ENCODE peak calls at places on chromosomes 7 and 10, in ten cellular contexts. G is HCT116, F is ovary, X is adrenal gland, R is sigmoid colon, B is right lobe of liver, K is suprapubic skin, Y is body of pancreas, E is A549, W is IMR-90. U is an unnamed sample. For H3K4me1, the result is how much of the 10 kb centered on the place peaks cover.

GRCh38 chr7:157497367-157497743 is 160.6 kb downstream of the DNAJB6 start:
- DNase-seq in G (no peak), F (no peak), X (no peak), R (no peak), B (no peak), K (no peak), Y (no peak), E (no peak), W (no peak), U (no peak)

GRCh38 chr10:102814456-102814871 is 22.7 kb downstream of the CYP17A1 start:
- DNase-seq in G (no peak), F (no peak), X (peak), R (no peak), B (no peak), K (no peak), Y (peak), E (no peak), W (peak), U (no peak)

GRCh38 chr10:5583525-5584175 is 58.9 kb downstream of the CALML3 start:
- DNase-seq in G (no peak), F (no peak), X (no peak), R (peak), B (no peak), K (no peak), Y (peak), E (no peak), W (no peak), U (peak)

GRCh38 chr7:142298631-142299030 is 40.8 kb upstream of the PRSS58 start:
- DNase-seq in G (no peak), F (no peak), X (no peak), R (no peak), B (no peak), K (no peak), Y (no peak), E (no peak), W (no peak), U (peak)

GRCh38 chr7:16945372-16945771 is 63.6 kb upstream of the AGR3 start:
- DNase-seq in G (no peak), F (no peak), X (no peak), R (no peak), B (no peak), K (no peak), Y (no peak), E (no peak), W (no peak), U (no peak)

GRCh38 chr10:117461766-117462423 is 80.7 kb upstream of the EMX2 start:
- DNase-seq in G (peak), F (no peak), X (peak), R (peak), B (no peak), K (peak), Y (no peak), E (peak), W (peak), U (peak)

GRCh38 chr10:78551184-78552005 is 517.4 kb upstream of the ZMIZ1 start:
- DNase-seq in G (no peak), F (no peak), X (no peak), R (no peak), B (no peak), K (no peak), Y (no peak), E (no peak), W (no peak), U (no peak)

GRCh38 chr7:127330070-127330469 is 62.4 kb downstream of the ZNF800 start:
- DNase-seq in G (no peak), F (no peak), X (no peak), R (no peak), B (no peak), K (no peak), Y (no peak), E (no peak), W (no peak), U (no peak)

GRCh38 chr10:43234471-43235041 is 32.3 kb downstream of the RASGEF1A start:
- DNase-seq in G (no peak), F (peak), X (peak), R (peak), B (peak), K (peak), Y (peak), E (no peak), W (no peak), U (peak)

GRCh38 chr7:45129906-45130305 is 18.4 kb upstream of the TBRG4 start:
- DNase-seq in G (no peak), F (no peak), X (no peak), R (no peak), B (no peak), K (no peak), Y (no peak), E (no peak), W (no peak), U (no peak)
- H3K27ac ChIP-seq in G (no peak), F (no peak), X (no peak), R (no peak), B (no peak), K (no peak), Y (no peak), E (no peak), W (no peak), U (no peak)

GRCh38 chr10:14584643-14585042 is 190.1 kb downstream of the FAM107B start:
- DNase-seq in G (no peak), F (no peak), X (no peak), R (no peak), B (no peak), K (no peak), Y (no peak), E (no peak), W (no peak), U (no peak)
- TF ChIP-seq POLR2A in G (no peak), F (no peak), X (no peak), R (no peak), B (no peak), K (no peak), Y (no peak), E (no peak), W (no peak), U (no peak)

GRCh38 chr10:103916901-103917300 is 1.1 kb downstream of the STN1 start:
- DNase-seq in G (no peak), F (no peak), X (no peak), R (no peak), B (no peak), K (no peak), Y (peak), E (no peak), W (no peak), U (no peak)

GRCh38 chr10:103918053-103918846 is at the start of gene STN1:
- DNase-seq in G (peak), F (peak), X (peak), R (peak), B (peak), K (peak), Y (peak), E (peak), W (peak), U (peak)

GRCh38 chr10:103917326-103918052 is 495 bp downstream of the STN1 start:
- DNase-seq in G (no peak), F (no peak), X (peak), R (peak), B (no peak), K (peak), Y (peak), E (peak), W (peak), U (no peak)

GRCh38 chr10:103915794-103916193 is 2.2 kb downstream of the STN1 start:
- DNase-seq in G (no peak), F (no peak), X (no peak), R (no peak), B (no peak), K (no peak), Y (peak), E (no peak), W (no peak), U (no peak)

DNA sequence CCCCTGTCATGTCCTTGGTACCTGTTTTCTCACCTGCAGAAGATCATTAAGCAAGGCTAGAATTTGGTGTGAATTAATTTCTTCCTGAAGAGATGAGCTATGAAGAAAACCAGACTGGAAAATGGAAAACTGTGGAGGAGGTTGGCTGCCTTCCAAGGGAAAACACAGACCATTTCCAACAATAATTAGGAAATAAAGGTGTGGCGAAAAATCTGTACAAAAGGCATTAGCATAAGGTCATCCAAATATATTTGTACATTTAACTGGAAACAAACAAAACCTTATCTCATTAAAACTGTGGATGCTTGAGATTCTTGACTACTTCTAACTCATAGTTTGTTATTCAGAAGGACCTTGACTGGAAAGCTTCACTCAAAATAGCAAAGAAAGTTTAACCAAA is 1.7 kb downstream of the STN1 start:
- DNase-seq in G (no peak), F (no peak), X (no peak), R (no peak), B (no peak), K (no peak), Y (no peak), E (no peak), W (peak), U (no peak)
- H3K4me1 ChIP-seq in G (under half), F (under half), X (under half), R (under half), B (under half), K (under half), Y (under half), E (under half), W (under half), U (half or more)

GRCh38 chr7:44046321-44047061 is 2.0 kb downstream of the DBNL start:
- DNase-seq in G (no peak), F (peak), X (no peak), R (peak), B (no peak), K (peak), Y (no peak), E (no peak), W (no peak), U (no peak)
- H3K27ac ChIP-seq in G (no peak), F (no peak), X (peak), R (no peak), B (peak), K (no peak), Y (no peak), E (no peak), W (no peak), U (peak)

GRCh38 chr10:12348870-12349627 is at the start of gene CAMK1D:
- DNase-seq in G (no peak), F (peak), X (peak), R (peak), B (peak), K (peak), Y (peak), E (peak), W (peak), U (peak)
- TF ChIP-seq POLR2A in G (no peak), F (no peak), X (peak), R (peak), B (no peak), K (peak), Y (peak), E (peak), W (peak), U (peak)

DNA sequence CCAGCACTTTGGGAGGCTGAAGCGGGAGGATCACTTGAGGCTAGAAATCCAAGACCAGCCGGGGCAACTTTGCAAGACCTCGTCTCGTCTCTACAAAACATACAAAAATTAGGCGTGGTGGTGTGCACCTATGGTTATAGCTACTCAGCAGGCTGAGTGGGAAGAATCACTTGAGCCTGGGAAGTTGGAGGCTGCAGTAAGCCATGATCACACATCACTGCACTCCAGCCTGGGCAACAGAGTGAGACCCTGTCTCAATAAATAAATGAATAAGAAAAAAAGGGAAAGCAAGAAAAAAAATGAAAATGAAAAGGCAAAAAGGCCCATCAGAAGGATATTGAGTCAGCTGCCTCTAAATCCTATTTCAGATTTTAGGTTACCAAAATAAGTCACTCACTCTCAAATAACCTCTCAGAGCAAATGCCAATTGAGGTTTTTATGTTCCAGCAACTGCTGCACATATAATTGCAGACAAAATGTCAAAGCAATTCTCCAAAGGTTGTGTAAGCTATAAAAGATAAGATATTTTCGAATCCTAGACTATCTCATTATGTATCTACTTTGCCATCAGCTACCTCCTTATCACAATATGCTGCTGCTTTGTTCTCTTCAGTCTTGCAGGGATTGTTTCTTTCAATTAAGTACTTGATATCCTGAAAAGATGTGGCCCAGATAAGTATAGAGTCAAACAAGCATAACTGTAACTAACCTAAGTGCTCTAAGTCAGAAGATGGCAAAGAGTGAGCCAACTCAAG is 4.7 kb downstream of the BAZ1B start:
- DNase-seq in G (no peak), F (no peak), X (no peak), R (no peak), B (no peak), K (peak), Y (no peak), E (no peak), W (no peak), U (no peak)
- H3K4me1 ChIP-seq in G (under half), F (under half), X (under half), R (under half), B (under half), K (under half), Y (under half), E (under half), W (under half), U (under half)

GRCh38 chr10:22244855-22245254 is 27.0 kb upstream of the EBLN1 start:
- DNase-seq in G (no peak), F (no peak), X (no peak), R (no peak), B (no peak), K (no peak), Y (no peak), E (no peak), W (no peak), U (no peak)
- H3K27ac ChIP-seq in G (no peak), F (no peak), X (no peak), R (no peak), B (no peak), K (no peak), Y (no peak), E (peak), W (no peak), U (no peak)

DNA sequence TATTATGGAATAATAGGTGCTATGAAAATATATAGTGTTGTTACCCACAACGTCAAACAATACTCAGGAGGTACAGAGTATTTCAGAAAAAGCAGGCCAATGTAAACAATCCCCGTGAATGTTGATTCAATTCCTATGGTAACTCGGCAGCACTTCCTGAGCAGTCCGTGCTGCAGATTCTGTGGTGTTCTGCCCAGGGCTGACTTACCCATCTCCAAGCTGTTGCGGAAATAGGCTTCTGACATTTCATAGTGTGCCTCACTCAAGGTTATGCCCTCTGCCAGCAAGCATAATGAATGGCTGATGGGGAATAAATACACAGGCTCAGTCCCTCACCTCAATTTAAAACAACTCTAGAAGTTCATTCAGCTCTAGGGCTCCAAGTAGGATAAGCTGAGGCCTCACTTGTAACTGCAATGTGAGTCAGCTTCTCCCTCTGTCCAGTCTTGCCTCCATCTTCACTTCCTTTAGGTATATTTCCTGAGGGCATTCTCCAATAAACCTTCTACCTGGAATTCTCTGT is 177.6 kb downstream of the GNAI1 start:
- DNase-seq in G (no peak), F (no peak), X (peak), R (no peak), B (no peak), K (no peak), Y (peak), E (peak), W (peak), U (no peak)
- TF ChIP-seq POLR2A in G (no peak), F (no peak), X (no peak), R (no peak), B (no peak), K (no peak), Y (no peak), E (no peak), W (no peak), U (no peak)

DNA sequence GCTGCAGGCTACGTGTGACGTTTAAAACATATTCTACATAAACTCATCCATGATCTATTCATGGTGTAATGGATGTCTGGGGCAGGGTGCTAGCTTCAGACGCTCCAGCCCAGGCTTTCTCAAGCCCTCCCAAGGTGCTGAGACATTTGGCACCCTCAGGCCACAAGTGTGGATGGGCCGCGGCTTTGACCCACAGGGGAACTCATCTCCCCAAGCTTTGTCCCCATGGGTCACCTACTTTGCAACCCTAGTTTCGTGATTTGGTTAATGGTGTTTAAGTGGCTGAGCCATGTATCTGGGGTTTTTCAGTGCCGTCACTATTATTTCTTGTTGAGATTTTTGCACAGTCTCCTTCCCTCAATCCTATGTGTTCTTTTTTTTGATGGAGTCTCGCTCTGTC is 66.0 kb downstream of the GRK5 start:
- DNase-seq in G (no peak), F (peak), X (no peak), R (no peak), B (peak), K (no peak), Y (no peak), E (no peak), W (no peak), U (no peak)
- H3K4me1 ChIP-seq in G (under half), F (under half), X (under half), R (under half), B (under half), K (under half), Y (under half), E (under half), W (under half), U (under half)

GRCh38 chr7:75944507-75944906 is 29.6 kb downstream of the POR start:
- DNase-seq in G (no peak), F (no peak), X (no peak), R (no peak), B (no peak), K (no peak), Y (no peak), E (no peak), W (no peak), U (no peak)
- H3K27ac ChIP-seq in G (no peak), F (no peak), X (peak), R (no peak), B (peak), K (no peak), Y (no peak), E (peak), W (no peak), U (peak)